ENCODE peak calls at places on chromosome 22, in six cellular contexts. One of them, this sample, is unnamed.

GRCh38 chr22:50518628-50519027 is 6.8 kb downstream of the SCO2 start:
- DNase-seq in A549: no peak
- DNase-seq in right atrium auricular region: no peak
- DNase-seq in neural crest cell: no peak
- DNase-seq in upper lobe of right lung: no peak
- DNase-seq in PC-3: no peak
- DNase-seq in this sample: no peak

GRCh38 chr22:23850136-23850611 is 7.5 kb upstream of the SLC2A11 start:
- DNase-seq in A549: no peak
- DNase-seq in right atrium auricular region: no peak
- DNase-seq in neural crest cell: no peak
- DNase-seq in upper lobe of right lung: no peak
- DNase-seq in PC-3: no peak
- DNase-seq in this sample: no peak

GRCh38 chr22:25582946-25583345 is 18.5 kb downstream of the GRK3 start:
- DNase-seq in A549: no peak
- DNase-seq in right atrium auricular region: no peak
- DNase-seq in neural crest cell: no peak
- DNase-seq in upper lobe of right lung: no peak
- DNase-seq in PC-3: no peak
- DNase-seq in this sample: no peak

GRCh38 chr22:48432721-48433518 is 1394.8 kb downstream of the BRD1 start:
- DNase-seq in A549: no peak
- DNase-seq in right atrium auricular region: no peak
- DNase-seq in neural crest cell: no peak
- DNase-seq in upper lobe of right lung: peak
- DNase-seq in PC-3: no peak
- DNase-seq in this sample: no peak

GRCh38 chr22:22770280-22770871 is 117.2 kb upstream of the IGLL5 start:
- DNase-seq in A549: peak
- DNase-seq in right atrium auricular region: peak
- DNase-seq in neural crest cell: peak
- DNase-seq in upper lobe of right lung: no peak
- DNase-seq in PC-3: peak
- DNase-seq in this sample: peak

GRCh38 chr22:44338183-44338812 is 25.5 kb upstream of the SHISAL1 start:
- DNase-seq in A549: no peak
- DNase-seq in right atrium auricular region: no peak
- DNase-seq in neural crest cell: no peak
- DNase-seq in upper lobe of right lung: no peak
- DNase-seq in PC-3: peak
- DNase-seq in this sample: no peak

GRCh38 chr22:22210375-22210774 is 34.2 kb upstream of the VPREB1 start:
- DNase-seq in A549: no peak
- DNase-seq in right atrium auricular region: no peak
- DNase-seq in neural crest cell: no peak
- DNase-seq in upper lobe of right lung: no peak
- DNase-seq in PC-3: peak
- DNase-seq in this sample: no peak

GRCh38 chr22:42069801-42070516 is 653 bp downstream of the NAGA start:
- DNase-seq in A549: no peak
- DNase-seq in right atrium auricular region: no peak
- DNase-seq in neural crest cell: no peak
- DNase-seq in upper lobe of right lung: no peak
- DNase-seq in PC-3: no peak
- DNase-seq in this sample: peak

GRCh38 chr22:25051073-25051472 is 98.6 kb downstream of the KIAA1671 start:
- DNase-seq in A549: no peak
- DNase-seq in right atrium auricular region: no peak
- DNase-seq in neural crest cell: no peak
- DNase-seq in upper lobe of right lung: no peak
- DNase-seq in PC-3: peak
- DNase-seq in this sample: no peak

GRCh38 chr22:27139935-27140493 is 482.6 kb downstream of the MIAT start:
- DNase-seq in A549: peak
- DNase-seq in right atrium auricular region: peak
- DNase-seq in neural crest cell: no peak
- DNase-seq in upper lobe of right lung: no peak
- DNase-seq in PC-3: no peak
- DNase-seq in this sample: no peak

GRCh38 chr22:41725510-41726110 is 26.3 kb downstream of the MEI1 start:
- DNase-seq in A549: no peak
- DNase-seq in right atrium auricular region: no peak
- DNase-seq in neural crest cell: no peak
- DNase-seq in upper lobe of right lung: no peak
- DNase-seq in PC-3: peak
- DNase-seq in this sample: no peak

GRCh38 chr22:43905681-43906080 is 13.9 kb upstream of the PNPLA5 start:
- DNase-seq in A549: no peak
- DNase-seq in right atrium auricular region: no peak
- DNase-seq in neural crest cell: no peak
- DNase-seq in upper lobe of right lung: no peak
- DNase-seq in PC-3: no peak
- DNase-seq in this sample: no peak

GRCh38 chr22:49429066-49429465 is 398.6 kb downstream of the BRD1 start:
- DNase-seq in A549: no peak
- DNase-seq in right atrium auricular region: no peak
- DNase-seq in neural crest cell: no peak
- DNase-seq in upper lobe of right lung: no peak
- DNase-seq in PC-3: no peak
- DNase-seq in this sample: no peak

GRCh38 chr22:27525711-27526110 is 275.8 kb downstream of the MN1 start:
- DNase-seq in A549: no peak
- DNase-seq in right atrium auricular region: no peak
- DNase-seq in neural crest cell: no peak
- DNase-seq in upper lobe of right lung: no peak
- DNase-seq in PC-3: no peak
- DNase-seq in this sample: no peak

GRCh38 chr22:21711851-21712250 is 23.7 kb downstream of the YPEL1 start:
- DNase-seq in A549: no peak
- DNase-seq in right atrium auricular region: no peak
- DNase-seq in neural crest cell: no peak
- DNase-seq in upper lobe of right lung: no peak
- DNase-seq in PC-3: no peak
- DNase-seq in this sample: no peak

GRCh38 chr22:27377901-27378300 is 423.7 kb downstream of the MN1 start:
- DNase-seq in A549: no peak
- DNase-seq in right atrium auricular region: no peak
- DNase-seq in neural crest cell: no peak
- DNase-seq in upper lobe of right lung: no peak
- DNase-seq in PC-3: no peak
- DNase-seq in this sample: no peak

GRCh38 chr22:24247011-24247507 is 2.2 kb upstream of the GGT5 start:
- DNase-seq in A549: no peak
- DNase-seq in right atrium auricular region: no peak
- DNase-seq in neural crest cell: no peak
- DNase-seq in upper lobe of right lung: no peak
- DNase-seq in PC-3: no peak
- DNase-seq in this sample: no peak

GRCh38 chr22:34111210-34111824 is 191.0 kb upstream of the LARGE1 start:
- DNase-seq in A549: peak
- DNase-seq in right atrium auricular region: peak
- DNase-seq in neural crest cell: peak
- DNase-seq in upper lobe of right lung: no peak
- DNase-seq in PC-3: peak
- DNase-seq in this sample: peak

GRCh38 chr22:33401291-33401690 is 343.1 kb upstream of the SYN3 start:
- DNase-seq in A549: no peak
- DNase-seq in right atrium auricular region: no peak
- DNase-seq in neural crest cell: no peak
- DNase-seq in upper lobe of right lung: no peak
- DNase-seq in PC-3: peak
- DNase-seq in this sample: no peak

GRCh38 chr22:22110548-22111266 is 128.1 kb upstream of the TOP3B start:
- DNase-seq in A549: peak
- DNase-seq in right atrium auricular region: no peak
- DNase-seq in neural crest cell: peak
- DNase-seq in upper lobe of right lung: no peak
- DNase-seq in PC-3: peak
- DNase-seq in this sample: peak

GRCh38 chr22:43230983-43231723 is 44.2 kb upstream of the TTLL12 start:
- DNase-seq in A549: peak
- DNase-seq in right atrium auricular region: no peak
- DNase-seq in neural crest cell: peak
- DNase-seq in upper lobe of right lung: peak
- DNase-seq in PC-3: peak
- DNase-seq in this sample: peak

GRCh38 chr22:25153961-25154685 is 45.5 kb upstream of the CRYBB3 start:
- DNase-seq in A549: no peak
- DNase-seq in right atrium auricular region: peak
- DNase-seq in neural crest cell: no peak
- DNase-seq in upper lobe of right lung: peak
- DNase-seq in PC-3: peak
- DNase-seq in this sample: no peak

GRCh38 chr22:28002181-28002700 is 83.2 kb upstream of the PITPNB start:
- DNase-seq in A549: no peak
- DNase-seq in right atrium auricular region: no peak
- DNase-seq in neural crest cell: no peak
- DNase-seq in upper lobe of right lung: no peak
- DNase-seq in PC-3: no peak
- DNase-seq in this sample: no peak

GRCh38 chr22:26672590-26673468 is 15.4 kb downstream of the MIAT start:
- DNase-seq in A549: peak
- DNase-seq in right atrium auricular region: peak
- DNase-seq in neural crest cell: peak
- DNase-seq in upper lobe of right lung: peak
- DNase-seq in PC-3: peak
- DNase-seq in this sample: peak

GRCh38 chr22:33389927-33390326 is 331.7 kb upstream of the SYN3 start:
- DNase-seq in A549: no peak
- DNase-seq in right atrium auricular region: no peak
- DNase-seq in neural crest cell: no peak
- DNase-seq in upper lobe of right lung: no peak
- DNase-seq in PC-3: no peak
- DNase-seq in this sample: no peak

GRCh38 chr22:27576815-27577564 is 224.6 kb downstream of the MN1 start:
- DNase-seq in A549: no peak
- DNase-seq in right atrium auricular region: no peak
- DNase-seq in neural crest cell: no peak
- DNase-seq in upper lobe of right lung: no peak
- DNase-seq in PC-3: no peak
- DNase-seq in this sample: peak

DNA sequence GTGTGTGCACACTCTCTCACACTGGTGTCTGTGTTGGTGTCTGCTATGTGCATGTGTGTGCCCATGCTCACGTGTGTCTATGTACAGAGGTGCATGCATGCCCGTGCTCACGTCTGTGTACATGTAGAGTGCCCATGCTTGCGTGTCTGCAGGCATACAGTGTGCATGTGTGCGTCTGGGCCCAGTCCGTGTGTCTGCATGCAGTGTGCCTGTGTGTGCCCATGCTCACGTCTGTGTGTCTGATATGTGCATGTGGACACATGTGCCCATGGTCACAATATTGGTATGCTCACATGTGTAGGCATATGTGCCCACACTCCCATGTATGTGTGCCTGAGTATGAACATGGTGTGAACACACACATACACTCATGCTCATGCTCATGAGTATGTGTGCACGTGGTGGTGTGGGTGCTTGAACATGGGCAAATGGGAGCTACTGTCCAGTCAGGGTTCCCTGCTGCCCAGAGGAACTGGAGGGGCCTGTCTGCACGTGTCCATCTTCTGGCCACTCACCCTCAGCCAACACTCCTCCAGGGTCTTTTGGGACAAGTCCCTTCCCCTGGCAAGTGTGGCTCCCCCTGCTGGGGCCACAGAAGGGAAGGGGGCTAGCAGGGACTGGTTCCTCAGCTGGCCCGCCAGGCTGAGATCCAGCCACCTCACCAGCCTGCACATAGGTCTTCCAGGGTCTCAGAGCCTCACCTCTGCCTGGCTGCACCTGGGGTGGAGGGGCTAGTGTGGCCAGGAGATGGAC is 7.3 kb upstream of the TBX1 start:
- DNase-seq in A549: no peak
- DNase-seq in right atrium auricular region: no peak
- DNase-seq in neural crest cell: no peak
- DNase-seq in upper lobe of right lung: no peak
- DNase-seq in PC-3: no peak
- DNase-seq in this sample: no peak
- TF ChIP-seq CTCF in A549: no peak
- TF ChIP-seq CTCF in right atrium auricular region: no peak
- TF ChIP-seq CTCF in neural crest cell: no peak
- TF ChIP-seq CTCF in upper lobe of right lung: no peak
- TF ChIP-seq CTCF in PC-3: peak
- TF ChIP-seq CTCF in this sample: no peak

GRCh38 chr22:35154937-35155387 is 89.0 kb downstream of the ISX start:
- DNase-seq in A549: peak
- DNase-seq in right atrium auricular region: no peak
- DNase-seq in neural crest cell: peak
- DNase-seq in upper lobe of right lung: peak
- DNase-seq in PC-3: peak
- DNase-seq in this sample: peak
- TF ChIP-seq CTCF in A549: peak
- TF ChIP-seq CTCF in right atrium auricular region: peak
- TF ChIP-seq CTCF in neural crest cell: peak
- TF ChIP-seq CTCF in upper lobe of right lung: peak
- TF ChIP-seq CTCF in PC-3: peak
- TF ChIP-seq CTCF in this sample: peak

GRCh38 chr22:45977003-45977395 is at the start of gene WNT7B:
- DNase-seq in A549: peak
- DNase-seq in right atrium auricular region: no peak
- DNase-seq in neural crest cell: no peak
- DNase-seq in upper lobe of right lung: peak
- DNase-seq in PC-3: peak
- DNase-seq in this sample: no peak
- TF ChIP-seq CTCF in A549: no peak
- TF ChIP-seq CTCF in right atrium auricular region: no peak
- TF ChIP-seq CTCF in neural crest cell: no peak
- TF ChIP-seq CTCF in upper lobe of right lung: no peak
- TF ChIP-seq CTCF in PC-3: no peak
- TF ChIP-seq CTCF in this sample: no peak

DNA sequence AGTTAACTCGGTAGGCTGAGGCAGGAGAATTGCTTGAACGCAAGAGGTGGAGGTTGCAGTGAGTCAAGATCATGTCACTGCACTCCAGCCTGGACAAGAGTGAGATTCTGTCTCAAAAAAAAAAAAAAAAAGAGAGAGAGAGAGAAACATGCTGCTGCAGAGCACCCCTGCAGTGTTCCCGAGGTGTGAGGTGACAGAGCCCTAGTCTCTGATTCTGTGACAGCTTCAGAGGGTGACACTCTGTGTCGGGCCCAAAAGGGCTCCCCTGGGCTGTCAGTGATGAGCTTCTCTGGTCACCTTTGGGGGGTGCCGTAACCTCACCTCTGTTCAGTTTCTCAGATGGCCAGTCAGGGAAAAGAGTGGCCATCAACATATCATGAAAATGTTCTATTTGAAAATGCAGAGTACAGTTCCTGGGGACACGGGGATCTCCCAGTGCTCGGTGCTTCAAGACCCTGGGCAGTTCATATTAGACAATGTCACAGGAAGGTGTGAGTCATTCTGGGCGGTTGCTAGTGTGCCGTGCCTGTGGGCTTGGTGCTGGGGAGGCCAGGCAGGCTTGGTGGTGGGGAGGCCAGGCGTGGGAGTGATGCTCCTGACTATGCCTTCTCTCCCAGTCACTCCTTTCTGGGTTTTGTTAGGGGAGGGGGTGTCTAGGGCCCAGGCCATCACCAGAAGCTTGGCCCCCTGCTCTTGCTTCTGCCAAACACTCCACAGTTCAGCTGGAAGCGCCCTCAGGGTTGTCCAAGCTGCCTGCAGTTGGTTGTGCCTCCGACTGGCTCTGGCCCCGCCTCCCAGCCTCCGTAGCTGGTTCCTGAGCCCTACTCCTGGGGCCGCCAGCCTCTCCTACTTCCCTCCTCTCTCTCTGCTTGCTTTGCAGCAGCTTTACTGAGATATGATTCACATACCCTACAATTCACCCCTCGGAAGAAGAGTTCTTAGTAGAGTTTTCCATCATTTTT is 52.5 kb upstream of the CLDN5 start:
- DNase-seq in A549: no peak
- DNase-seq in right atrium auricular region: no peak
- DNase-seq in neural crest cell: no peak
- DNase-seq in upper lobe of right lung: no peak
- DNase-seq in PC-3: peak
- DNase-seq in this sample: no peak
- TF ChIP-seq CTCF in A549: no peak
- TF ChIP-seq CTCF in right atrium auricular region: no peak
- TF ChIP-seq CTCF in neural crest cell: no peak
- TF ChIP-seq CTCF in upper lobe of right lung: no peak
- TF ChIP-seq CTCF in PC-3: no peak
- TF ChIP-seq CTCF in this sample: no peak

This sample was measured in endothelial cell.